ENCODE peak calls at places on chromosomes 6 and 20, in four cellular contexts. B, E, I and F are unnamed samples.

GRCh38 chr6:30053682-30054081 is 7.4 kb upstream of the POLR1H start:
- DNase-seq in B (no peak), E (no peak), I (no peak), F (no peak)

GRCh38 chr6:55694148-55694547 is 115.2 kb upstream of the HMGCLL1 start:
- DNase-seq in B (no peak), E (no peak), I (no peak), F (peak; percentile 75)

GRCh38 chr20:63977392-63978276 is 1.8 kb downstream of the SAMD10 start:
- DNase-seq in B (no peak), E (no peak), I (no peak), F (peak; percentile 76)

GRCh38 chr6:10138917-10139316 is 276.0 kb downstream of the TFAP2A start:
- DNase-seq in B (no peak), E (peak; percentile 1), I (no peak), F (peak; percentile 54)

GRCh38 chr6:38215225-38215624 is 395.7 kb downstream of the ZFAND3 start:
- DNase-seq in B (no peak), E (no peak), I (no peak), F (no peak)

GRCh38 chr6:43009124-43009523 is 4.6 kb downstream of the MEA1 start:
- DNase-seq in B (no peak), E (no peak), I (no peak), F (no peak)

GRCh38 chr6:37985355-37985754 is 165.8 kb downstream of the ZFAND3 start:
- DNase-seq in B (no peak), E (no peak), I (no peak), F (no peak)

GRCh38 chr6:52390361-52390727 is 28.4 kb downstream of the PAQR8 start:
- DNase-seq in B (no peak), E (no peak), I (no peak), F (peak; percentile 68)

GRCh38 chr6:112482373-112482772 is 135.2 kb downstream of the RFPL4B start:
- DNase-seq in B (no peak), E (no peak), I (no peak), F (no peak)

GRCh38 chr6:22248513-22249308 is 48.1 kb downstream of the PRL start:
- DNase-seq in B (no peak), E (no peak), I (no peak), F (peak; percentile 51)

GRCh38 chr20:35156978-35157377 is 9.8 kb upstream of the EDEM2 start:
- DNase-seq in B (no peak), E (no peak), I (no peak), F (no peak)

GRCh38 chr6:69007781-69008180 is 372.7 kb downstream of the ADGRB3 start:
- DNase-seq in B (no peak), E (no peak), I (no peak), F (no peak)

GRCh38 chr6:138692978-138693909 is 80.3 kb upstream of the CCDC28A start:
- DNase-seq in B (peak; percentile 39), E (peak; percentile 56), I (no peak), F (peak; percentile 67)

GRCh38 chr20:6269163-6269873 is 146.5 kb upstream of the FERMT1 start:
- DNase-seq in B (no peak), E (no peak), I (no peak), F (no peak)

GRCh38 chr6:158445426-158446085 is 114.3 kb upstream of the TMEM181 start:
- DNase-seq in B (no peak), E (no peak), I (no peak), F (peak; percentile 4)

GRCh38 chr6:40563111-40563510 is 24.1 kb downstream of the LRFN2 start:
- DNase-seq in B (no peak), E (no peak), I (no peak), F (no peak)

GRCh38 chr6:155654474-155654873 is 198.8 kb upstream of the NOX3 start:
- DNase-seq in B (no peak), E (no peak), I (no peak), F (no peak)

GRCh38 chr6:108771421-108771820 is 76.8 kb upstream of the ARMC2 start:
- DNase-seq in B (no peak), E (no peak), I (no peak), F (no peak)

GRCh38 chr6:117919775-117920492 is 12.9 kb downstream of the SLC35F1 start:
- DNase-seq in B (peak; percentile 45), E (no peak), I (no peak), F (no peak)

GRCh38 chr6:5214570-5215052 is 46.1 kb downstream of the LYRM4 start:
- DNase-seq in B (peak; percentile 46), E (peak; percentile 51), I (no peak), F (peak; percentile 11)